ENCODE peak calls at places on chromosomes 4 and X, in four cellular contexts. One of them, this sample, is unnamed. For H3K36me3 and H3K4me1, the result is how much of the 10 kb centered on the place peaks cover.

GRCh38 chrX:101163166-101163565 is 56.4 kb upstream of the DRP2 start:
- DNase-seq in body of pancreas: no peak
- DNase-seq in K562: no peak
- DNase-seq in CD8-positive, alpha-beta T cell: no peak
- DNase-seq in this sample: no peak

GRCh38 chr4:151690884-151691283 is 69.9 kb downstream of the GATB start:
- DNase-seq in body of pancreas: no peak
- DNase-seq in CD8-positive, alpha-beta T cell: no peak
- DNase-seq in K562: no peak
- DNase-seq in this sample: no peak

GRCh38 chr4:89067407-89067806 is 10.4 kb upstream of the FAM13A start:
- DNase-seq in CD8-positive, alpha-beta T cell: no peak
- DNase-seq in K562: no peak
- DNase-seq in body of pancreas: no peak
- DNase-seq in this sample: no peak

GRCh38 chr4:111788046-111788642 is 357.1 kb upstream of the FAM241A start:
- DNase-seq in CD8-positive, alpha-beta T cell: no peak
- DNase-seq in K562: no peak
- DNase-seq in body of pancreas: no peak
- DNase-seq in this sample: no peak

GRCh38 chrX:65610040-65610439 is 57.4 kb upstream of the MSN start:
- DNase-seq in K562: no peak
- DNase-seq in CD8-positive, alpha-beta T cell: no peak
- DNase-seq in body of pancreas: no peak
- DNase-seq in this sample: no peak

GRCh38 chr4:180695851-180696250 is 1547.4 kb upstream of the TENM3 start:
- DNase-seq in K562: no peak
- DNase-seq in CD8-positive, alpha-beta T cell: no peak
- DNase-seq in body of pancreas: no peak
- DNase-seq in this sample: no peak

GRCh38 chrX:123835661-123836371 is 24.0 kb upstream of the XIAP start:
- DNase-seq in CD8-positive, alpha-beta T cell: no peak
- DNase-seq in K562: no peak
- DNase-seq in body of pancreas: peak
- DNase-seq in this sample: peak

GRCh38 chr4:123553279-123553678 is 156.7 kb downstream of the SPRY1 start:
- DNase-seq in body of pancreas: no peak
- DNase-seq in CD8-positive, alpha-beta T cell: no peak
- DNase-seq in K562: no peak
- DNase-seq in this sample: no peak

GRCh38 chr4:125316391-125316780 is 1.6 kb downstream of the FAT4 start:
- DNase-seq in CD8-positive, alpha-beta T cell: no peak
- DNase-seq in K562: no peak
- DNase-seq in body of pancreas: peak
- DNase-seq in this sample: no peak

GRCh38 chr4:146222313-146222712 is 8.0 kb downstream of the REELD1 start:
- DNase-seq in body of pancreas: no peak
- DNase-seq in K562: no peak
- DNase-seq in CD8-positive, alpha-beta T cell: no peak
- DNase-seq in this sample: no peak

GRCh38 chr4:136392576-136392975 is 1139.7 kb downstream of the PCDH18 start:
- DNase-seq in CD8-positive, alpha-beta T cell: no peak
- DNase-seq in K562: no peak
- DNase-seq in body of pancreas: no peak
- DNase-seq in this sample: no peak

GRCh38 chr4:43560047-43560446 is 667.5 kb downstream of the GRXCR1 start:
- DNase-seq in CD8-positive, alpha-beta T cell: no peak
- DNase-seq in body of pancreas: no peak
- DNase-seq in K562: no peak
- DNase-seq in this sample: no peak

GRCh38 chr4:142648378-142648777 is 197.7 kb downstream of the INPP4B start:
- DNase-seq in CD8-positive, alpha-beta T cell: no peak
- DNase-seq in body of pancreas: no peak
- DNase-seq in K562: no peak
- DNase-seq in this sample: no peak

GRCh38 chr4:41257257-41257900 is 651 bp downstream of the UCHL1 start:
- DNase-seq in CD8-positive, alpha-beta T cell: no peak
- DNase-seq in K562: no peak
- DNase-seq in body of pancreas: peak
- DNase-seq in this sample: peak

GRCh38 chr4:183097251-183098079 is 1.6 kb upstream of the WWC2 start:
- DNase-seq in K562: no peak
- DNase-seq in body of pancreas: peak
- DNase-seq in CD8-positive, alpha-beta T cell: peak
- DNase-seq in this sample: no peak

GRCh38 chr4:182971702-182972101 is 54.5 kb upstream of the DCTD start:
- DNase-seq in CD8-positive, alpha-beta T cell: no peak
- DNase-seq in K562: no peak
- DNase-seq in body of pancreas: no peak
- DNase-seq in this sample: no peak

GRCh38 chrX:29867971-29868370 is 347.4 kb upstream of the MAGEB2 start:
- DNase-seq in body of pancreas: no peak
- DNase-seq in CD8-positive, alpha-beta T cell: no peak
- DNase-seq in K562: no peak
- DNase-seq in this sample: no peak

GRCh38 chr4:184475096-184475461 is 729 bp upstream of the IRF2 start:
- DNase-seq in CD8-positive, alpha-beta T cell: peak
- DNase-seq in K562: peak
- DNase-seq in body of pancreas: peak
- DNase-seq in this sample: peak

GRCh38 chrX:65451663-65452062 is 82.9 kb downstream of the LAS1L start:
- DNase-seq in body of pancreas: peak
- DNase-seq in K562: peak
- DNase-seq in CD8-positive, alpha-beta T cell: no peak
- DNase-seq in this sample: peak

GRCh38 chr4:157514711-157515110 is 294.2 kb downstream of the GRIA2 start:
- DNase-seq in body of pancreas: no peak
- DNase-seq in K562: no peak
- DNase-seq in CD8-positive, alpha-beta T cell: no peak
- DNase-seq in this sample: no peak

GRCh38 chrX:39309018-39309620 is 507.9 kb downstream of the MID1IP1 start:
- DNase-seq in K562: no peak
- DNase-seq in body of pancreas: no peak
- DNase-seq in CD8-positive, alpha-beta T cell: peak
- DNase-seq in this sample: no peak

GRCh38 chrX:68945081-68945602 is 116.3 kb downstream of the EFNB1 start:
- DNase-seq in K562: no peak
- DNase-seq in CD8-positive, alpha-beta T cell: no peak
- DNase-seq in body of pancreas: no peak
- DNase-seq in this sample: no peak

GRCh38 chr4:124807421-124807820 is 94.9 kb upstream of the ANKRD50 start:
- DNase-seq in body of pancreas: no peak
- DNase-seq in CD8-positive, alpha-beta T cell: no peak
- DNase-seq in K562: no peak
- DNase-seq in this sample: no peak

GRCh38 chr4:41214158-41215146 is at the start of gene APBB2:
- DNase-seq in K562: peak
- DNase-seq in CD8-positive, alpha-beta T cell: peak
- DNase-seq in body of pancreas: peak
- DNase-seq in this sample: peak

DNA sequence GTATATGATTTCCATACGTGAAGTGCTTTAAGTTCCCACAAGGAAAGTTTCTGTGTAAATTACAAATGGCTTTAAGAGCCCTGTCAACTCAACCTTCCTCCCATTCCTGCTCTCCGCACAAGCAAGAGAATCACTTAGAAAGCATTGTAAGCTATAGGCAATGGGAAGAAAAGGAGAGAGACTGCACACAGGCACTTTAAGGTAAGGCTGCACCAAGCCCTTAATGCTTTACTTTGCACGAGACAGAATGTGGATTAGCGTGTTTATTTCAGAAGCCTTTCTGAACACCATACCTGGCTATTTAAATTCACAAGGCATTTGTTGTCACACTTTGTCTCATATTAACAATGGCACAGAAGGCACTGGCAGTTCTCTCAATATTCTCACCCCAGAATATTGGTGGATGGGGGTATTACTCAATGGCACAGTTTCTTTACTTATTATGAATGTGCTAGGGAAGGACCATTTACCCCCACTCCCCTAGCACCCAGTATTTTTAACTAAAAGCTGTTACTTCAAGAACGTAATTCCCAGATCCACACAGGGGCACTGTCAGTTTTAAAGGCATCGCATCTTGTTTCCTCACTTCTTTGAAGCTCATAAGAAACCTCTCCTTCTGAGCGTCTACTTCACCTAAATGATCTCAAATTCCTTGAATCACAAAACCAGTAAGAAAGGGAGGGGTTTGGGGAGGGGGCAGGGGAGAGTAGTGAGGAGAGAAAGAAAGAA is 150.0 kb downstream of the MAML3 start:
- DNase-seq in body of pancreas: no peak
- DNase-seq in K562: no peak
- DNase-seq in CD8-positive, alpha-beta T cell: no peak
- DNase-seq in this sample: no peak
- H3K36me3 ChIP-seq in body of pancreas: under half
- H3K36me3 ChIP-seq in K562: under half
- H3K36me3 ChIP-seq in CD8-positive, alpha-beta T cell: under half
- H3K36me3 ChIP-seq in this sample: under half

DNA sequence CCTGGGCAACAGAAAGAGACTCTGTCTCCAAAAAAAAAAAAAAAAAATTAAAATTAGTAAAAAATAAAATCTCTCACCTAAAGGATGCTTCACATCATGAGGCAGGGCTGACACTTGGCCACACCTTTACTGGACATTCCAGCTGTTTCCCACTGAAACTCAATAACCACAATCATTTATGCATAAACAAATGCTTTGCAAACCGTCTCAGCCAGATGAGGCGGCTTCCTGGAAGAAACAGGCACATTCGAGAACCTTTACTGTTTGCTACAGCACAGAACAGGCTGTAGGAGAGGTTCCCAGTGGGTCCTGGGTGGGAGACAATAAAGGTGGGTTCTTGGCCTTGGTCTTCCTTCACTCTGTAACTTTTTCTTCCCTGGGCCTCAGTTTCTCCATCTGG is 10.9 kb upstream of the TBC1D14 start:
- DNase-seq in body of pancreas: no peak
- DNase-seq in CD8-positive, alpha-beta T cell: no peak
- DNase-seq in K562: no peak
- DNase-seq in this sample: no peak
- H3K4me1 ChIP-seq in body of pancreas: under half
- H3K4me1 ChIP-seq in CD8-positive, alpha-beta T cell: under half
- H3K4me1 ChIP-seq in K562: under half
- H3K4me1 ChIP-seq in this sample: under half

GRCh38 chrX:49175875-49176274 is 4.2 kb downstream of the PLP2 start:
- DNase-seq in K562: no peak
- DNase-seq in body of pancreas: no peak
- DNase-seq in CD8-positive, alpha-beta T cell: no peak
- DNase-seq in this sample: no peak
- H3K36me3 ChIP-seq in K562: half or more
- H3K36me3 ChIP-seq in body of pancreas: under half
- H3K36me3 ChIP-seq in CD8-positive, alpha-beta T cell: under half
- H3K36me3 ChIP-seq in this sample: under half

DNA sequence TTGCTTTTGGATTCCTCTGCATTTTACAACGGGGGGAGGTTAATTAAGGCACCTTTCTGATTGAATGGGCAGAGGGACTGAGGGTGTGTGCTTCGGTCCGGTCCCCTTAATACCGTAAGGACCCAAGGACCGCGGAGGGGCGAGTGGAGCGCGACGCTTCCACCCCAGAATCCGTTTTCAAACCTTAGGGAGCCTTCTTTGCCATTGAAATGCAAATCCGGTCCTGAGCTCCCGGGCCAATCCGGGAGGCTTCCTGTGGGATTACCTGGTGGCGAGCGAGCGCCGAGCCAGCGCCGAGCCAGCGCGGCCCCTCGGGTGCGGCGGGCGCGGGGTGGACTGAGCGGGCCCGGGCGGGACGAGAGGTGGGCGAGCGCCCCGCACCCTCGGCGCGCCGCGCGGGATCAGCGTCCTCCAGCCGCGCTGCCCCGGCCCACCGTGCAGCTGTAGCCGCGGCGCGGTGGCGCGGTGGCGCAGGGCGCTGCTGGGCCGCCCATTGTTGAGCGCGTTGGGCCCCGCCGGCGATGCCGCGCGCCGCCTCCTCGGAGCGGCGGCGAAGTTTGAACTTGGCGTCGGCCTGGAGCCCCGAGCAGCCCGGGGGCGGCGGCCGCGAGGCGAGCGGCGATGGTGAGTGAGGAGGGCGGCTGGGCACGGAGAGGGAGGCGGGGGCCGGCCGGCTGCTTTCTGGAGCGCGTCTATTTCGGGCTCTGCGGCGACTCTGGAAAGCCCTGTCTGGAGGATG is 208.7 kb downstream of the SOWAHB start:
- DNase-seq in CD8-positive, alpha-beta T cell: no peak
- DNase-seq in body of pancreas: peak
- DNase-seq in K562: no peak
- DNase-seq in this sample: peak
- H3K4me1 ChIP-seq in CD8-positive, alpha-beta T cell: under half
- H3K4me1 ChIP-seq in body of pancreas: under half
- H3K4me1 ChIP-seq in K562: under half
- H3K4me1 ChIP-seq in this sample: under half

DNA sequence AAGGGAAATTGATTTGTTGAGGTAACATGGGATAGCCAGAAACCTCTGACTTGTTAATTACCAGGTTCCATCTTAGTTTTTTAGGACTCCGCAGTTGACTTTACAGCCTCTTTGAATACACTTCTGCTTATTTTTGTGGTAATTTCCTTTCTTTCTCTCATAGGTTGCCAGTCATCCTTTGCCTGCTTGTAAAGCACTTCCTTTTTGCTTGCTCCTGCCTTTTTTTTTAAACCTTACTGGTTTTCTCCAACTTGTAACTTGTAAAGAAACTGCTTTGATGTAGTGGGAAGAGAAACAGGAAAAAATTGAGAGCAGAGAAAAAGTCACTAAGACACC is 2.6 kb downstream of the PGK1 start:
- DNase-seq in body of pancreas: no peak
- DNase-seq in CD8-positive, alpha-beta T cell: no peak
- DNase-seq in K562: no peak
- DNase-seq in this sample: no peak
- H3K36me3 ChIP-seq in body of pancreas: under half
- H3K36me3 ChIP-seq in CD8-positive, alpha-beta T cell: under half
- H3K36me3 ChIP-seq in K562: half or more
- H3K36me3 ChIP-seq in this sample: under half

GRCh38 chr4:76740192-76740591 is 157.8 kb downstream of the SOWAHB start:
- DNase-seq in CD8-positive, alpha-beta T cell: no peak
- DNase-seq in K562: no peak
- DNase-seq in body of pancreas: no peak
- DNase-seq in this sample: no peak
- H3K4me1 ChIP-seq in CD8-positive, alpha-beta T cell: under half
- H3K4me1 ChIP-seq in K562: under half
- H3K4me1 ChIP-seq in body of pancreas: under half
- H3K4me1 ChIP-seq in this sample: under half

GRCh38 chr4:2954358-2955185 is 8.6 kb downstream of the NOP14 start:
- DNase-seq in body of pancreas: no peak
- DNase-seq in CD8-positive, alpha-beta T cell: peak
- DNase-seq in K562: peak
- DNase-seq in this sample: no peak
- H3K36me3 ChIP-seq in body of pancreas: under half
- H3K36me3 ChIP-seq in CD8-positive, alpha-beta T cell: half or more
- H3K36me3 ChIP-seq in K562: half or more
- H3K36me3 ChIP-seq in this sample: under half

GRCh38 chr4:158801677-158802076 is 32.9 kb downstream of the FNIP2 start:
- DNase-seq in body of pancreas: no peak
- DNase-seq in CD8-positive, alpha-beta T cell: no peak
- DNase-seq in K562: no peak
- DNase-seq in this sample: no peak
- H3K4me1 ChIP-seq in body of pancreas: half or more
- H3K4me1 ChIP-seq in CD8-positive, alpha-beta T cell: under half
- H3K4me1 ChIP-seq in K562: under half
- H3K4me1 ChIP-seq in this sample: under half

This sample was measured in small intestine.